ENCODE peak calls at places on chromosomes 1 and 21, in six cellular contexts. One of them, this sample, is unnamed.

GRCh38 chr1:62687903-62688686 is at the start of gene DOCK7:
- DNase-seq in lower lobe of right lung: peak; percentile 85
- DNase-seq in heart right ventricle: peak; percentile 83
- DNase-seq in effector memory CD4-positive, alpha-beta T cell: peak; percentile 25
- DNase-seq in PC-3: peak; percentile 74
- DNase-seq in HepG2: peak; percentile 48
- DNase-seq in this sample: peak; percentile 88

GRCh38 chr1:983736-984475 is 2.0 kb upstream of the PERM1 start:
- DNase-seq in heart right ventricle: peak; percentile 67
- DNase-seq in HepG2: no peak
- DNase-seq in effector memory CD4-positive, alpha-beta T cell: peak; percentile 25
- DNase-seq in lower lobe of right lung: no peak
- DNase-seq in PC-3: peak; percentile 59
- DNase-seq in this sample: no peak

GRCh38 chr1:186681806-186682205 is 1.6 kb upstream of the PTGS2 start:
- DNase-seq in lower lobe of right lung: no peak
- DNase-seq in PC-3: no peak
- DNase-seq in HepG2: no peak
- DNase-seq in heart right ventricle: no peak
- DNase-seq in effector memory CD4-positive, alpha-beta T cell: no peak
- DNase-seq in this sample: no peak

GRCh38 chr1:169528214-169529067 is 42.7 kb upstream of the SLC19A2 start:
- DNase-seq in HepG2: no peak
- DNase-seq in PC-3: no peak
- DNase-seq in effector memory CD4-positive, alpha-beta T cell: no peak
- DNase-seq in lower lobe of right lung: no peak
- DNase-seq in heart right ventricle: no peak
- DNase-seq in this sample: no peak

GRCh38 chr1:178241057-178241456 is 147.2 kb downstream of the RASAL2 start:
- DNase-seq in heart right ventricle: no peak
- DNase-seq in lower lobe of right lung: no peak
- DNase-seq in HepG2: no peak
- DNase-seq in effector memory CD4-positive, alpha-beta T cell: no peak
- DNase-seq in PC-3: peak; percentile 60
- DNase-seq in this sample: no peak

GRCh38 chr21:38525454-38525853 is 27.2 kb upstream of the ERG start:
- DNase-seq in PC-3: peak; percentile 28
- DNase-seq in lower lobe of right lung: no peak
- DNase-seq in effector memory CD4-positive, alpha-beta T cell: no peak
- DNase-seq in heart right ventricle: no peak
- DNase-seq in HepG2: no peak
- DNase-seq in this sample: no peak

GRCh38 chr1:41799723-41800122 is 119.0 kb downstream of the HIVEP3 start:
- DNase-seq in PC-3: peak; percentile 31
- DNase-seq in effector memory CD4-positive, alpha-beta T cell: no peak
- DNase-seq in lower lobe of right lung: no peak
- DNase-seq in HepG2: no peak
- DNase-seq in heart right ventricle: no peak
- DNase-seq in this sample: no peak

GRCh38 chr1:10561955-10562354 is 87.2 kb downstream of the PEX14 start:
- DNase-seq in effector memory CD4-positive, alpha-beta T cell: no peak
- DNase-seq in PC-3: no peak
- DNase-seq in lower lobe of right lung: no peak
- DNase-seq in HepG2: no peak
- DNase-seq in heart right ventricle: no peak
- DNase-seq in this sample: no peak

GRCh38 chr1:162993866-162994265 is 75.3 kb upstream of the RGS4 start:
- DNase-seq in HepG2: no peak
- DNase-seq in PC-3: no peak
- DNase-seq in effector memory CD4-positive, alpha-beta T cell: no peak
- DNase-seq in heart right ventricle: no peak
- DNase-seq in lower lobe of right lung: no peak
- DNase-seq in this sample: no peak

DNA sequence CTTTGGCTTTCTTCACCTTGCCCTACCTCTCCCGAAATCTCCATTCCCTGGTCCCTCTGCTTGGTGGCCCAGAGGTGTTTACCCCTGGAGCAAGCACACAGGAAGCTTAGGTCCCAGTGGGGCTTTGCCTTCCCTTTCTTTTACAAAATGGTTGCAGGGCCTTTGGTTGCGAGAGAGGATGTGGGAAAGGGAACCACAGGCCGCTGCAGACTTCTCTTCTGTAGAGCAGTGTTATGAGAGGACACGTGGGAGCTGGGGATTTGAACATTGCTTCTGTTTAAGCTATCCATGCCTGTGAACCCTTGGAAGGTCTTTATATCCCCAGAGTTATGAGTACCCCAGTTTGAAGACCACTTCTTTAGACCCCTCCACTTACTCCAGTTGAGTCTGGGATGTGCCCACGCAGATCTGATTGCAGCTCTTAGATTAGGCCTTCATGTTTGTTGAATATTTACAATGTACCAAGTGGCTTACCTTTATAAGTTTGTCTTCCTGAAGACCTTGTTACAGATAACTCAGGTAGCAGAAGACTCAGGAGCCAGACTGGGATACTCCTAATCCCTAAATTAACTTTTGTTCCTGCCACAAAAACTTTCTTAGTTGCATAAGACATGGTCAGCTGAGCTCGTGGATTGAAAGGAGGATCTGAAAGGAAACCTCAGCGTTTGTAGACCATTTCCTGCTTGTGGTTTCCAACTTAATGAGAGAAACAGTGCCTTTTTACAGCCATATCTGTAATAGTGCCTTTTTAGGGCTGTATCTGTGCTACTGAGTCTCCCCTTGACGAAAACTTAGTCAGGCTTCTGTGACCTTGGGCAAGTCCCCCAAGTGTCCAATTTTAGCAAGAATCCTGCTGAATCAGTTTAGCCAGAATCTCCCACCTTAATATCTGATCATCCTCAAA is 21.9 kb upstream of the IVNS1ABP start:
- DNase-seq in HepG2: no peak
- DNase-seq in PC-3: no peak
- DNase-seq in lower lobe of right lung: peak; percentile 64
- DNase-seq in effector memory CD4-positive, alpha-beta T cell: peak; percentile 9
- DNase-seq in heart right ventricle: no peak
- DNase-seq in this sample: no peak
- H3K4me3 ChIP-seq in HepG2: no peak overlapping the region
- H3K4me3 ChIP-seq in PC-3: no peak overlapping the region
- H3K4me3 ChIP-seq in lower lobe of right lung: no peak overlapping the region
- H3K4me3 ChIP-seq in effector memory CD4-positive, alpha-beta T cell: peak overlapping the region; percentile 13
- H3K4me3 ChIP-seq in heart right ventricle: no peak overlapping the region
- H3K4me3 ChIP-seq in this sample: no peak overlapping the region

DNA sequence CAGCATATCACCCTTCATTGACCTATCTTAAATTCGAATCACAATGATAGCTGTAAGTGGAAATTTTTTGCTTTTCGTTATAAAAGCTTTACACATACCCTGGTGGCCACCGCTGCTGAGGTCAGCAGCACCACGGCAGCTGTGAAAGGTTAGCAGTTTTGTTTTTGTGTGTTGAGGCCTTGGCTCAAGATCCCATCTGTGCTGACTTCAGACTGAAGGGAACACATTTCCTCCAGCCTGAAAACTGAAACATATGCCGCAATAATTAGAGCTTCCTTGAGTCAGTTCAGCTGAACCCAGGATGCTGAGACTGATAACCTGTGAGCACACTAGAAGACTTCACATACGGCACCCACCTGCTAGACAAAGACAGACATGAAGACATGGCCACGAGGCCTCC is 103.0 kb downstream of the SMYD3 start:
- DNase-seq in HepG2: no peak
- DNase-seq in heart right ventricle: no peak
- DNase-seq in lower lobe of right lung: no peak
- DNase-seq in PC-3: no peak
- DNase-seq in effector memory CD4-positive, alpha-beta T cell: no peak
- DNase-seq in this sample: no peak
- H3K27ac ChIP-seq in HepG2: no peak overlapping the region
- H3K27ac ChIP-seq in heart right ventricle: no peak overlapping the region
- H3K27ac ChIP-seq in lower lobe of right lung: no peak overlapping the region
- H3K27ac ChIP-seq in PC-3: no peak overlapping the region
- H3K27ac ChIP-seq in effector memory CD4-positive, alpha-beta T cell: no peak overlapping the region
- H3K27ac ChIP-seq in this sample: no peak overlapping the region

GRCh38 chr1:28259252-28259934 is at the start of gene SESN2:
- DNase-seq in PC-3: peak; percentile 99
- DNase-seq in heart right ventricle: peak; percentile 99
- DNase-seq in HepG2: peak; percentile 95
- DNase-seq in lower lobe of right lung: peak; percentile 99
- DNase-seq in effector memory CD4-positive, alpha-beta T cell: peak; percentile 98
- DNase-seq in this sample: peak; percentile 100

GRCh38 chr1:28257736-28258135 is 1.6 kb upstream of the SESN2 start:
- DNase-seq in lower lobe of right lung: no peak
- DNase-seq in PC-3: no peak
- DNase-seq in effector memory CD4-positive, alpha-beta T cell: no peak
- DNase-seq in heart right ventricle: no peak
- DNase-seq in HepG2: no peak
- DNase-seq in this sample: no peak

GRCh38 chr1:28260803-28261174 is 1.5 kb downstream of the SESN2 start:
- DNase-seq in effector memory CD4-positive, alpha-beta T cell: no peak
- DNase-seq in PC-3: no peak
- DNase-seq in HepG2: no peak
- DNase-seq in lower lobe of right lung: no peak
- DNase-seq in heart right ventricle: no peak
- DNase-seq in this sample: no peak

GRCh38 chr1:28259935-28260802 is 851 bp downstream of the SESN2 start:
- DNase-seq in effector memory CD4-positive, alpha-beta T cell: no peak
- DNase-seq in HepG2: no peak
- DNase-seq in lower lobe of right lung: peak; percentile 79
- DNase-seq in PC-3: peak; percentile 63
- DNase-seq in heart right ventricle: peak; percentile 74
- DNase-seq in this sample: peak; percentile 90

DNA sequence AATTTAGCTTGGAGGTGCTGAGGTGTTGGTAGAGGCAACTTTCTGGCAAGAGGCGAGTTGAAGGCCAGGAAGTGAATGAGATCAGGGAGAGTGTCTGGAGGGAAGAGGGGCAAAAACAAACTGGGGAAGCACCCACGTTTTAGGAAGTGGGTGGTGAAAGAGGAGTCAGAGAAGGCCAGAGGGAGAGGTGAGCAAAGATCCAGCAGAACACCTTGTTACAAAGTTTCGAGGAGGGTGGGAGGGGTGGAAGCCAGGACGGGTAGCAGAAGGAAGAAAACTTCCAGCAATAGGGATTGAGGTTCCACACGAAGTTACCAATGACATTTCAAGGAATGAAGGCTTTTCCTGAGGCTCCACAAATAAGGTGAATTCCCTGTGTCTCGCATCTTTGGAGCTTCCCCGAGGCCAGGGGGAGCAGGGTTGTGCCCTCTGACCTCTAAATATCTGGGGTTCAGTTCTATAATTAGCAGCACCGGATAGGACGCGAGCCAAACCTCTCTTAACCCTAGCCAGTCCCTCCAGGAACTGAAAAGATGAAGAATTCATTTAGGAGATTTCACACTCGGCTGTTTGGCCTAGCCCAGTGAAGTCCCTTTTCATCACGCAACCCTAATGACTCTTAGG is 578 bp upstream of the SESN2 start:
- DNase-seq in effector memory CD4-positive, alpha-beta T cell: no peak
- DNase-seq in HepG2: no peak
- DNase-seq in heart right ventricle: no peak
- DNase-seq in PC-3: no peak
- DNase-seq in lower lobe of right lung: no peak
- DNase-seq in this sample: no peak
- H3K4me3 ChIP-seq in effector memory CD4-positive, alpha-beta T cell: peak overlapping the region; percentile 99
- H3K4me3 ChIP-seq in HepG2: peak overlapping the region; percentile 98
- H3K4me3 ChIP-seq in heart right ventricle: peak overlapping the region; percentile 98
- H3K4me3 ChIP-seq in PC-3: peak overlapping the region; percentile 27
- H3K4me3 ChIP-seq in lower lobe of right lung: peak overlapping the region; percentile 93
- H3K4me3 ChIP-seq in this sample: no peak overlapping the region

DNA sequence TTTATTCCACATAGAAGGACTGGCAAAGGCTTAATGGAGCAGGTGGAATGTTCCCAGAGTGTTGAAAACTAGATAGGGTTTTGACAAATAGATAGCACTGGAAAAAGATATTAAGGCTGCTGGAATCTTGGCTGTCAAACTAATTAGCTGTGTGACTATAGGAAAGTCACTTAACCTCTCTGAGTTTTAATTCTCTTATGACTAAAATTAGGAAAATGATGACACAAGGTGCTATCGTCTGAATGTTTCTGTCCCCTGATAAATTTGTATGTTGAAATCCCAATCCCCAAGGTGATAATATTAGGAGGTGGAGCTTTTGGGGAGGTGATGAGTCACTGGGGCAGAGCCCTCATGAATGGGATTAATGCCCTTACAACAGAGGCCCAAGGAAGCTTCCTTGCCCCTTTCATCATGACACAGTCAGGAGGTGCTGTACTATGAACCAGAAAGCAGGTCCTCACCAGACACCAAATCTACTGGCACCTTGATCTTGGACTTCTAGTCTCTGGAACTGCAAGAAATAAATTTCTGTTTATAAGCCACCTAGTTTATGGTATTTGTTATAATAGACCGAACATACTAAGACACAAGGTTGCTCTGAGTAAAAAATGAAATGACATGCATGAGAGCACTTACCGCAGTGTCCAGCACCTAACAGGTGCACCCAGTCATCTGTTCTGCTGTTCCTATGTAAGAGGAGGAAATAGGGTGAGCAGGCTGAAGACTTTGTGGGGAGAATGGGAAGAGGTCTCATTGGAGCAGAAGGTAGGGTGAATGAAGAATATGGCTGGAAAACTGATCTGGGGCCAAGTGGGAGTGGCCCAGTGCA is 26.3 kb upstream of the DISP1 start:
- DNase-seq in effector memory CD4-positive, alpha-beta T cell: no peak
- DNase-seq in heart right ventricle: no peak
- DNase-seq in HepG2: no peak
- DNase-seq in PC-3: no peak
- DNase-seq in lower lobe of right lung: no peak
- DNase-seq in this sample: no peak
- H3K27ac ChIP-seq in effector memory CD4-positive, alpha-beta T cell: no peak overlapping the region
- H3K27ac ChIP-seq in heart right ventricle: no peak overlapping the region
- H3K27ac ChIP-seq in HepG2: no peak overlapping the region
- H3K27ac ChIP-seq in PC-3: no peak overlapping the region
- H3K27ac ChIP-seq in lower lobe of right lung: no peak overlapping the region
- H3K27ac ChIP-seq in this sample: no peak overlapping the region

GRCh38 chr1:228445867-228446584 is 29.4 kb upstream of the TRIM17 start:
- DNase-seq in heart right ventricle: peak; percentile 50
- DNase-seq in lower lobe of right lung: no peak
- DNase-seq in HepG2: no peak
- DNase-seq in effector memory CD4-positive, alpha-beta T cell: no peak
- DNase-seq in PC-3: no peak
- DNase-seq in this sample: peak; percentile 71
- H3K4me3 ChIP-seq in heart right ventricle: peak overlapping the region; percentile 56
- H3K4me3 ChIP-seq in lower lobe of right lung: peak overlapping the region; percentile 35
- H3K4me3 ChIP-seq in HepG2: no peak overlapping the region
- H3K4me3 ChIP-seq in effector memory CD4-positive, alpha-beta T cell: peak overlapping the region; percentile 33
- H3K4me3 ChIP-seq in PC-3: peak overlapping the region; percentile 28
- H3K4me3 ChIP-seq in this sample: peak overlapping the region; percentile 2

GRCh38 chr1:226678251-226678650 is 60.8 kb downstream of the ITPKB start:
- DNase-seq in heart right ventricle: no peak
- DNase-seq in PC-3: no peak
- DNase-seq in lower lobe of right lung: no peak
- DNase-seq in HepG2: no peak
- DNase-seq in effector memory CD4-positive, alpha-beta T cell: no peak
- DNase-seq in this sample: no peak
- H3K27ac ChIP-seq in heart right ventricle: peak overlapping the region; percentile 82
- H3K27ac ChIP-seq in PC-3: no peak overlapping the region
- H3K27ac ChIP-seq in lower lobe of right lung: peak overlapping the region; percentile 92
- H3K27ac ChIP-seq in HepG2: no peak overlapping the region
- H3K27ac ChIP-seq in effector memory CD4-positive, alpha-beta T cell: peak overlapping the region; percentile 92
- H3K27ac ChIP-seq in this sample: no peak overlapping the region

DNA sequence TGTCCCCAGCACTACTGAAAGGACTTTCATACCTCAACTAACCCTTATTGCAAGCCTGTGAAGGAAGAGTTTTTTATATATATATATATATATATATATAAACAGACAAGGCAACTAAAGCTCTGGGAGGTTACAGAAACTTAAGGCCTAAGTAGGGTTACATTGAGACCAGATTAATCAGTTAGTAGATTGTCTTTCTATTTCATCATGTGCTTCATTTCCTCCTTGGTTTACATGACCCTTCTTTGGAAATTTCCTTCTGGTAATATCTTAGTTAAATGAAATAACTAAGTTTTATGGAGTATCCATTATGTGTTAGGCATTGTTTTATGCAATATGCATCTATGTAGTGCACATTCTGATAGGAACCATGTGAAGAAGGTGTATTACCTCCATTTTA is 112.6 kb downstream of the FGGY start:
- DNase-seq in heart right ventricle: no peak
- DNase-seq in PC-3: no peak
- DNase-seq in HepG2: no peak
- DNase-seq in effector memory CD4-positive, alpha-beta T cell: no peak
- DNase-seq in lower lobe of right lung: no peak
- DNase-seq in this sample: no peak
- H3K4me3 ChIP-seq in heart right ventricle: no peak overlapping the region
- H3K4me3 ChIP-seq in PC-3: no peak overlapping the region
- H3K4me3 ChIP-seq in HepG2: no peak overlapping the region
- H3K4me3 ChIP-seq in effector memory CD4-positive, alpha-beta T cell: no peak overlapping the region
- H3K4me3 ChIP-seq in lower lobe of right lung: no peak overlapping the region
- H3K4me3 ChIP-seq in this sample: no peak overlapping the region